ENCODE peak calls at places on chromosomes 11 and 22, in seven cellular contexts. U, Q, M, D, N, Z and G are unnamed samples.

GRCh38 chr11:33742249-33742851 is 6.1 kb upstream of the CD59 start:
- DNase-seq in U (no peak), Q (no peak), M (no peak), D (no peak), N (no peak), Z (peak), G (no peak)

GRCh38 chr22:26646158-26646557 is 11.2 kb upstream of the MIAT start:
- DNase-seq in U (no peak), Q (no peak), M (no peak), D (no peak), N (no peak), Z (no peak), G (no peak)

GRCh38 chr11:44861829-44862545 is 88.7 kb downstream of the TP53I11 start:
- DNase-seq in U (peak), Q (peak), M (peak), D (no peak), N (peak), Z (peak), G (peak)

GRCh38 chr22:23242473-23243001 is 62.2 kb downstream of the BCR start:
- DNase-seq in U (no peak), Q (peak), M (no peak), D (no peak), N (no peak), Z (no peak), G (no peak)

GRCh38 chr11:119479685-119480275 is 56.8 kb upstream of the THY1 start:
- DNase-seq in U (no peak), Q (peak), M (no peak), D (no peak), N (peak), Z (no peak), G (no peak)

GRCh38 chr22:33105501-33105911 is 47.3 kb upstream of the SYN3 start:
- DNase-seq in U (no peak), Q (no peak), M (no peak), D (no peak), N (no peak), Z (no peak), G (no peak)

GRCh38 chr11:56841210-56841810 is 92.8 kb upstream of the OR9G4 start:
- DNase-seq in U (no peak), Q (peak), M (peak), D (peak), N (peak), Z (peak), G (peak)

GRCh38 chr22:23751441-23751996 is 607 bp upstream of the ZNF70 start:
- DNase-seq in U (no peak), Q (peak), M (no peak), D (no peak), N (peak), Z (no peak), G (no peak)

GRCh38 chr11:65315204-65315865 is 669 bp downstream of the CDC42EP2 start:
- DNase-seq in U (peak), Q (peak), M (peak), D (peak), N (peak), Z (peak), G (no peak)